ENCODE peak calls at places on chromosomes 11 and 22, in four cellular contexts. One of them, this sample, is unnamed.

GRCh38 chr11:91421586-91421985 is 803.0 kb upstream of the FAT3 start:
- DNase-seq in nucleus accumbens: no peak
- DNase-seq in GM23338: no peak
- DNase-seq in RKO: no peak
- DNase-seq in this sample: no peak

GRCh38 chr22:49951001-49951677 is 9.4 kb upstream of the PIM3 start:
- DNase-seq in nucleus accumbens: no peak
- DNase-seq in GM23338: no peak
- DNase-seq in RKO: no peak
- DNase-seq in this sample: no peak

GRCh38 chr22:43081968-43082367 is 7.2 kb downstream of the TTLL1 start:
- DNase-seq in nucleus accumbens: no peak
- DNase-seq in GM23338: no peak
- DNase-seq in RKO: no peak
- DNase-seq in this sample: no peak

GRCh38 chr11:28524098-28524497 is 415.9 kb downstream of the METTL15 start:
- DNase-seq in nucleus accumbens: no peak
- DNase-seq in GM23338: no peak
- DNase-seq in RKO: no peak
- DNase-seq in this sample: no peak

GRCh38 chr11:36459046-36459445 is 51.0 kb downstream of the TRAF6 start:
- DNase-seq in nucleus accumbens: no peak
- DNase-seq in GM23338: no peak
- DNase-seq in RKO: no peak
- DNase-seq in this sample: no peak

GRCh38 chr11:34944692-34945091 is 28.3 kb downstream of the PDHX start:
- DNase-seq in nucleus accumbens: no peak
- DNase-seq in GM23338: no peak
- DNase-seq in RKO: no peak
- DNase-seq in this sample: no peak

GRCh38 chr11:67656278-67656922 is 5.9 kb upstream of the ACY3 start:
- DNase-seq in nucleus accumbens: no peak
- DNase-seq in GM23338: no peak
- DNase-seq in RKO: peak
- DNase-seq in this sample: peak

GRCh38 chr11:65112551-65113360 is 1.1 kb downstream of the TM7SF2 start:
- DNase-seq in nucleus accumbens: peak
- DNase-seq in GM23338: peak
- DNase-seq in RKO: peak
- DNase-seq in this sample: peak

GRCh38 chr11:44506375-44507016 is 59.0 kb upstream of the CD82 start:
- DNase-seq in nucleus accumbens: no peak
- DNase-seq in GM23338: no peak
- DNase-seq in RKO: no peak
- DNase-seq in this sample: no peak

GRCh38 chr11:36471577-36471976 is 38.5 kb downstream of the TRAF6 start:
- DNase-seq in nucleus accumbens: no peak
- DNase-seq in GM23338: no peak
- DNase-seq in RKO: no peak
- DNase-seq in this sample: no peak

GRCh38 chr11:64102005-64102738 is 63.7 kb downstream of the MACROD1 start:
- DNase-seq in nucleus accumbens: no peak
- DNase-seq in GM23338: no peak
- DNase-seq in RKO: no peak
- DNase-seq in this sample: no peak

GRCh38 chr11:69300124-69301032 is 6.4 kb downstream of the MYEOV start:
- DNase-seq in nucleus accumbens: no peak
- DNase-seq in GM23338: no peak
- DNase-seq in RKO: peak
- DNase-seq in this sample: peak

GRCh38 chr11:64071849-64072248 is 36.1 kb downstream of the FLRT1 start:
- DNase-seq in nucleus accumbens: peak
- DNase-seq in GM23338: no peak
- DNase-seq in RKO: no peak
- DNase-seq in this sample: no peak

GRCh38 chr11:2860636-2861035 is 24.9 kb downstream of the CDKN1C start:
- DNase-seq in nucleus accumbens: no peak
- DNase-seq in GM23338: no peak
- DNase-seq in RKO: no peak
- DNase-seq in this sample: no peak

GRCh38 chr11:17300372-17300771 is 23.8 kb downstream of the NUCB2 start:
- DNase-seq in nucleus accumbens: no peak
- DNase-seq in GM23338: no peak
- DNase-seq in RKO: no peak
- DNase-seq in this sample: no peak

GRCh38 chr11:91489989-91490388 is 734.6 kb upstream of the FAT3 start:
- DNase-seq in nucleus accumbens: no peak
- DNase-seq in GM23338: peak
- DNase-seq in RKO: no peak
- DNase-seq in this sample: no peak

GRCh38 chr11:17573526-17573925 is 26.5 kb downstream of the OTOG start:
- DNase-seq in nucleus accumbens: no peak
- DNase-seq in GM23338: no peak
- DNase-seq in RKO: no peak
- DNase-seq in this sample: no peak

GRCh38 chr11:63764201-63764711 is 4.3 kb downstream of the ZFTA start:
- DNase-seq in nucleus accumbens: no peak
- DNase-seq in GM23338: no peak
- DNase-seq in RKO: no peak
- DNase-seq in this sample: no peak

GRCh38 chr11:117197516-117198456 is 1.4 kb upstream of the TAGLN start:
- DNase-seq in nucleus accumbens: no peak
- DNase-seq in GM23338: peak
- DNase-seq in RKO: no peak
- DNase-seq in this sample: peak

GRCh38 chr11:65448074-65448417 is 25.4 kb downstream of the NEAT1 start:
- DNase-seq in nucleus accumbens: no peak
- DNase-seq in GM23338: no peak
- DNase-seq in RKO: no peak
- DNase-seq in this sample: no peak

GRCh38 chr11:78806214-78807004 is 231.7 kb upstream of the NARS2 start:
- DNase-seq in nucleus accumbens: no peak
- DNase-seq in GM23338: no peak
- DNase-seq in RKO: no peak
- DNase-seq in this sample: no peak

GRCh38 chr11:76665921-76666351 is 4.6 kb downstream of the LRRC32 start:
- DNase-seq in nucleus accumbens: no peak
- DNase-seq in GM23338: no peak
- DNase-seq in RKO: no peak
- DNase-seq in this sample: no peak

GRCh38 chr11:45872513-45873356 is 12.7 kb upstream of the MAPK8IP1 start:
- DNase-seq in nucleus accumbens: peak
- DNase-seq in GM23338: peak
- DNase-seq in RKO: peak
- DNase-seq in this sample: peak

GRCh38 chr22:35629406-35630234 is 12.5 kb upstream of the MB start:
- DNase-seq in nucleus accumbens: no peak
- DNase-seq in GM23338: peak
- DNase-seq in RKO: peak
- DNase-seq in this sample: no peak

GRCh38 chr11:35593143-35593542 is 25.1 kb upstream of the FJX1 start:
- DNase-seq in nucleus accumbens: no peak
- DNase-seq in GM23338: peak
- DNase-seq in RKO: no peak
- DNase-seq in this sample: no peak

GRCh38 chr11:35619030-35619753 is 932 bp downstream of the FJX1 start:
- DNase-seq in nucleus accumbens: peak
- DNase-seq in GM23338: peak
- DNase-seq in RKO: peak
- DNase-seq in this sample: peak

GRCh38 chr22:28395920-28396447 is 283.7 kb downstream of the TTC28 start:
- DNase-seq in nucleus accumbens: no peak
- DNase-seq in GM23338: no peak
- DNase-seq in RKO: no peak
- DNase-seq in this sample: no peak

GRCh38 chr11:18192988-18193387 is 20.4 kb downstream of the MRGPRX4 start:
- DNase-seq in nucleus accumbens: no peak
- DNase-seq in GM23338: peak
- DNase-seq in RKO: no peak
- DNase-seq in this sample: no peak

GRCh38 chr11:124879229-124879998 is 14.2 kb downstream of the ROBO3 start:
- DNase-seq in nucleus accumbens: no peak
- DNase-seq in GM23338: no peak
- DNase-seq in RKO: no peak
- DNase-seq in this sample: no peak

GRCh38 chr22:44025171-44026065 is 1.3 kb downstream of the PARVB start:
- DNase-seq in nucleus accumbens: no peak
- DNase-seq in GM23338: peak
- DNase-seq in RKO: peak
- DNase-seq in this sample: no peak

GRCh38 chr11:75939992-75940391 is 125.0 kb downstream of the UVRAG start:
- DNase-seq in nucleus accumbens: no peak
- DNase-seq in GM23338: no peak
- DNase-seq in RKO: no peak
- DNase-seq in this sample: no peak

GRCh38 chr11:67463680-67464410 is 5.2 kb downstream of the TMEM134 start:
- DNase-seq in nucleus accumbens: peak
- DNase-seq in GM23338: no peak
- DNase-seq in RKO: peak
- DNase-seq in this sample: peak

GRCh38 chr22:43539572-43540533 is 128.0 kb downstream of the MPPED1 start:
- DNase-seq in nucleus accumbens: no peak
- DNase-seq in GM23338: no peak
- DNase-seq in RKO: no peak
- DNase-seq in this sample: no peak

GRCh38 chr11:31767066-31767465 is 44.1 kb downstream of the PAX6 start:
- DNase-seq in nucleus accumbens: no peak
- DNase-seq in GM23338: peak
- DNase-seq in RKO: no peak
- DNase-seq in this sample: no peak

GRCh38 chr11:18526130-18526520 is 617 bp downstream of the TSG101 start:
- DNase-seq in nucleus accumbens: no peak
- DNase-seq in GM23338: no peak
- DNase-seq in RKO: no peak
- DNase-seq in this sample: no peak

GRCh38 chr11:8732748-8733241 is 50.2 kb downstream of the RPL27A start:
- DNase-seq in nucleus accumbens: no peak
- DNase-seq in GM23338: no peak
- DNase-seq in RKO: peak
- DNase-seq in this sample: peak